ENCODE peak calls at places on chromosome 15, in seven cellular contexts. R is IMR-90, I is H9, T is neuronal stem cell, G is H1, S is mesendoderm, D is mesenchymal stem cell. J is an unnamed sample.
A peak's percentile ranks its signal among the peaks of the same experiment; 100 is the strongest.

GRCh38 chr15:31108836-31109235 is 7.3 kb upstream of the TRPM1 start:
- DNase-seq in G (no peak), T (no peak), D (no peak), I (no peak), R (peak; percentile 75), S (no peak), J (no peak)

GRCh38 chr15:52780172-52780980 is 9.8 kb downstream of the ONECUT1 start:
- DNase-seq in G (peak; percentile 88), D (peak; percentile 54), I (peak; percentile 55), S (peak; percentile 53), R (peak; percentile 41), T (peak; percentile 67), J (peak; percentile 47)

GRCh38 chr15:31297880-31298456 is 28.7 kb upstream of the KLF13 start:
- DNase-seq in S (no peak), T (no peak), R (no peak), I (no peak), D (no peak), G (peak; percentile 37), J (no peak)

GRCh38 chr15:79296583-79296982 is 14.1 kb downstream of the ANKRD34C start:
- DNase-seq in I (no peak), R (no peak), G (no peak), D (no peak), S (peak; percentile 30), T (no peak), J (no peak)

GRCh38 chr15:70195808-70196304 is 98.1 kb upstream of the TLE3 start:
- DNase-seq in I (no peak), D (peak; percentile 91), R (peak; percentile 92), S (no peak), T (no peak), G (no peak), J (peak; percentile 84)

GRCh38 chr15:79431636-79432344 is at the start of gene MINAR1:
- DNase-seq in R (peak; percentile 56), G (peak; percentile 61), S (peak; percentile 70), T (peak; percentile 61), I (peak; percentile 47), D (peak; percentile 66), J (peak; percentile 63)

GRCh38 chr15:68635142-68635541 is 56.3 kb downstream of the CORO2B start:
- DNase-seq in D (no peak), S (no peak), G (no peak), R (no peak), I (no peak), T (no peak), J (no peak)

GRCh38 chr15:43509002-43509922 is 8.1 kb upstream of the MAP1A start:
- DNase-seq in S (peak; percentile 18), G (no peak), D (peak; percentile 62), R (no peak), I (no peak), T (no peak), J (no peak)

GRCh38 chr15:70210538-70210937 is 112.8 kb upstream of the TLE3 start:
- DNase-seq in T (no peak), I (peak; percentile 28), G (no peak), R (no peak), D (no peak), S (no peak), J (no peak)

GRCh38 chr15:38168472-38169057 is 84.1 kb upstream of the SPRED1 start:
- DNase-seq in S (no peak), G (no peak), I (no peak), R (no peak), T (no peak), D (no peak), J (no peak)

GRCh38 chr15:31145271-31145911 is 43.9 kb upstream of the TRPM1 start:
- DNase-seq in I (no peak), D (no peak), S (peak; percentile 32), R (peak; percentile 17), G (no peak), T (no peak), J (no peak)

GRCh38 chr15:43939070-43939469 is 112.3 kb downstream of the WDR76 start:
- DNase-seq in I (no peak), G (peak; percentile 55), T (no peak), D (no peak), S (no peak), R (peak; percentile 33), J (peak; percentile 16)

GRCh38 chr15:49103002-49103401 is 52.4 kb downstream of the COPS2 start:
- DNase-seq in D (peak; percentile 4), S (no peak), I (no peak), R (peak; percentile 69), G (no peak), T (no peak), J (no peak)

GRCh38 chr15:88258021-88258641 is 1.6 kb upstream of the NTRK3 start:
- DNase-seq in G (peak; percentile 89), D (peak; percentile 33), I (peak; percentile 88), S (peak; percentile 90), T (peak; percentile 51), R (no peak), J (no peak)

GRCh38 chr15:101543431-101543830 is 53.9 kb upstream of the PCSK6 start:
- DNase-seq in D (no peak), T (no peak), I (no peak), S (no peak), G (no peak), R (no peak), J (no peak)

GRCh38 chr15:49758856-49759255 is 138.0 kb downstream of the DTWD1 start:
- DNase-seq in D (peak; percentile 28), R (peak; percentile 64), G (no peak), T (no peak), S (no peak), I (no peak), J (no peak)

GRCh38 chr15:88166330-88166993 is 90.1 kb downstream of the NTRK3 start:
- DNase-seq in S (peak; percentile 61), I (peak; percentile 48), G (peak; percentile 78), D (peak; percentile 0), R (no peak), T (peak; percentile 45), J (peak; percentile 18)

GRCh38 chr15:76168237-76168984 is 108.6 kb downstream of the TMEM266 start:
- DNase-seq in I (no peak), T (no peak), S (no peak), R (no peak), G (no peak), D (no peak), J (no peak)

GRCh38 chr15:35061171-35062163 is 23.6 kb downstream of the NANOGP8 start:
- DNase-seq in R (no peak), G (peak; percentile 55), D (no peak), S (peak; percentile 75), T (no peak), I (peak; percentile 78), J (peak; percentile 15)

GRCh38 chr15:61634837-61635236 is 405.7 kb upstream of the RORA start:
- DNase-seq in T (no peak), G (no peak), D (no peak), R (no peak), I (no peak), S (no peak), J (no peak)

GRCh38 chr15:31379042-31379441 is 52.4 kb downstream of the KLF13 start:
- DNase-seq in I (no peak), T (no peak), R (no peak), S (no peak), G (no peak), D (no peak), J (no peak)

GRCh38 chr15:63933522-63933921 is 99.8 kb upstream of the HERC1 start:
- DNase-seq in T (no peak), D (no peak), I (no peak), R (peak; percentile 24), S (no peak), G (no peak), J (no peak)

GRCh38 chr15:65409284-65409631 is 13.5 kb downstream of the IGDCC4 start:
- DNase-seq in G (no peak), S (no peak), D (peak; percentile 97), T (no peak), I (no peak), R (peak; percentile 99), J (no peak)

GRCh38 chr15:101000271-101000681 is 81.1 kb downstream of the LRRK1 start:
- DNase-seq in R (peak; percentile 29), G (peak; percentile 39), D (no peak), S (peak; percentile 52), T (no peak), I (no peak), J (no peak)

GRCh38 chr15:78671626-78672211 is 30.7 kb upstream of the CHRNB4 start:
- DNase-seq in T (no peak), S (peak; percentile 89), G (peak; percentile 60), R (no peak), I (peak; percentile 70), D (no peak), J (no peak)

GRCh38 chr15:95192923-95193322 is 961.6 kb downstream of the MCTP2 start:
- DNase-seq in S (no peak), I (no peak), D (no peak), R (no peak), T (no peak), G (no peak), J (no peak)

GRCh38 chr15:74108111-74108510 is 22.3 kb upstream of the ISLR2 start:
- DNase-seq in R (no peak), S (no peak), D (no peak), I (no peak), G (no peak), T (no peak), J (no peak)
- H2AK5ac ChIP-seq in R (no peak overlapping the region), S (no peak overlapping the region), D (no peak overlapping the region), I (no peak overlapping the region), G (no peak overlapping the region), T (no peak overlapping the region), J (no peak overlapping the region)

DNA sequence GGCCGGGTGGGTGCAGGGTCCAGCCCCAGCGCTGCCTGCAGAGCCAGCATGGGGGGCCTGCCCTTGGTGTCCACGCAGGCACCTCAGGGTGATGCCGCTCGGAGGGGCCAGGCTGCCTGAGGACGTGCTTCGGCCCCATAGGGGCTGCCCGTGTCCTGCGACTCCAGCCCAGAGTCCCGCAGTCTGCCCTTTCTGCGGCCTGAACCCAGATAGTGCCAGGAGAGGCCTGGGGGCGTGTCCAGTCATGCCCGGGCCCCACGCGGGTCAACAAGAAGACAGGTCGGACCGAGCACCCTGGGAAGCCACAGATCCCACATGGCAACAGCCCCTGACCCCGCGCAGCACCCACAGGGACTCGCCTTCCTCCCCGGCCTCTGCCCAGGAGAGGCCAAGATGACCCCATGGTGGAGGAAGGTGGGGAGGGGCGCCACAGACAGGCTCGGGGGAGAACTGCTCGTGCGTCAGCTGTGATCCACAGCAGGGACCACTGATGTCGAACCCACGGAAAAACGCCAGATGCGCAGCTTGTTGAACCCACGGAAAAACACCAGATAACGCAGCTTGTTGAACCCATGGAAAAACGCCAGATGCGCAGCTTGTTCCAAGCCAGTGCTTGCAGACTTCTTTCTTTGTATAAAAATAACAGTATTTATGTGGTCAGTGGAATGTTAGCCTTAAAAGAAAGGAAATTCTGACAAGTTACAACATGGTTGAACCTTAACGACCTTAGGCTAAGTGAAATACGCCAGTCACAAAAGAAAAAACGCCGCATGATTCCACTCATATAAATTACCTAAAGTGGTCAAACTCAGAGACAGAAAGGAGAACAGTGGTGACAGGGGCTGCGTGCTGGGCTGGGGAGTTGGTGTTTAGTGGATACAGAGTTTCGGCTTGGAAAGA is 28.5 kb downstream of the CYFIP1 start:
- DNase-seq in T (no peak), D (peak; percentile 44), I (no peak), S (no peak), G (no peak), R (no peak), J (no peak)
- H3K4me1 ChIP-seq in T (peaks cover 17% of the 10 kb centered on the region), D (peaks cover 35% of the 10 kb centered on the region), I (no peaks in the 10 kb centered on the region), S (peaks cover 1% of the 10 kb centered on the region), G (peaks cover 14% of the 10 kb centered on the region), R (peaks cover 22% of the 10 kb centered on the region), J (peaks cover 6% of the 10 kb centered on the region)

GRCh38 chr15:51759557-51760070 is 8.2 kb downstream of the TMOD2 start:
- DNase-seq in R (peak; percentile 97), I (peak; percentile 48), T (no peak), D (peak; percentile 95), S (peak; percentile 60), G (peak; percentile 52), J (no peak)
- H3K27ac ChIP-seq in R (peak overlapping the region; percentile 34), I (no peak overlapping the region), T (no peak overlapping the region), D (no peak overlapping the region), S (no peak overlapping the region), G (no peak overlapping the region), J (no peak overlapping the region)

GRCh38 chr15:40342421-40343313 is 1.9 kb upstream of the CCDC9B start:
- DNase-seq in D (peak; percentile 65), G (no peak), T (no peak), R (peak; percentile 85), S (no peak), I (no peak), J (no peak)
- H2AK5ac ChIP-seq in D (peak overlapping the region; percentile 21), G (no peak overlapping the region), T (no peak overlapping the region), R (peak overlapping the region; percentile 92), S (no peak overlapping the region), I (no peak overlapping the region), J (no peak overlapping the region)